ENCODE peak calls at places on chromosomes 1 and 21, in four cellular contexts. E is AG09309; C is omental fat pad; J is CD8-positive, alpha-beta T cell. R is an unnamed sample.
A peak's percentile ranks its signal among the peaks of the same experiment; 100 is the strongest.

GRCh38 chr1:28848408-28848807 is 36.4 kb downstream of the OPRD1 start:
- DNase-seq in E (no peak), J (no peak), C (no peak), R (no peak)

GRCh38 chr1:113849072-113849471 is 22.4 kb downstream of the PTPN22 start:
- DNase-seq in E (peak; percentile 33), C (no peak), J (no peak), R (no peak)

GRCh38 chr1:53477626-53478025 is 18.4 kb downstream of the DMRTB1 start:
- DNase-seq in C (no peak), E (no peak), J (no peak), R (no peak)

GRCh38 chr1:245488346-245489110 is 333.7 kb downstream of the KIF26B start:
- DNase-seq in E (no peak), C (no peak), J (no peak), R (no peak)

GRCh38 chr1:6001992-6002576 is 9.9 kb upstream of the NPHP4 start:
- DNase-seq in J (peak; percentile 69), C (no peak), E (no peak), R (no peak)

GRCh38 chr1:114979278-114979891 is 50.2 kb upstream of the TSHB start:
- DNase-seq in J (peak; percentile 76), C (peak; percentile 69), E (peak; percentile 13), R (no peak)

GRCh38 chr1:225875044-225875822 is 6.9 kb downstream of the TMEM63A start:
- DNase-seq in E (no peak), C (no peak), J (no peak), R (no peak)

GRCh38 chr1:22709891-22710687 is 550 bp upstream of the EPHB2 start:
- DNase-seq in E (peak; percentile 16), C (no peak), J (no peak), R (no peak)

GRCh38 chr1:185787238-185787637 is 53.0 kb downstream of the HMCN1 start:
- DNase-seq in E (no peak), J (no peak), C (no peak), R (no peak)

GRCh38 chr21:28971171-28971570 is 21.5 kb downstream of the LTN1 start:
- DNase-seq in E (no peak), J (no peak), C (no peak), R (no peak)

GRCh38 chr1:203444077-203444683 is 31.4 kb upstream of the PRELP start:
- DNase-seq in J (no peak), E (no peak), C (no peak), R (no peak)
- TF ChIP-seq CTCF in J (no peak), E (no peak), C (no peak), R (no peak)

DNA sequence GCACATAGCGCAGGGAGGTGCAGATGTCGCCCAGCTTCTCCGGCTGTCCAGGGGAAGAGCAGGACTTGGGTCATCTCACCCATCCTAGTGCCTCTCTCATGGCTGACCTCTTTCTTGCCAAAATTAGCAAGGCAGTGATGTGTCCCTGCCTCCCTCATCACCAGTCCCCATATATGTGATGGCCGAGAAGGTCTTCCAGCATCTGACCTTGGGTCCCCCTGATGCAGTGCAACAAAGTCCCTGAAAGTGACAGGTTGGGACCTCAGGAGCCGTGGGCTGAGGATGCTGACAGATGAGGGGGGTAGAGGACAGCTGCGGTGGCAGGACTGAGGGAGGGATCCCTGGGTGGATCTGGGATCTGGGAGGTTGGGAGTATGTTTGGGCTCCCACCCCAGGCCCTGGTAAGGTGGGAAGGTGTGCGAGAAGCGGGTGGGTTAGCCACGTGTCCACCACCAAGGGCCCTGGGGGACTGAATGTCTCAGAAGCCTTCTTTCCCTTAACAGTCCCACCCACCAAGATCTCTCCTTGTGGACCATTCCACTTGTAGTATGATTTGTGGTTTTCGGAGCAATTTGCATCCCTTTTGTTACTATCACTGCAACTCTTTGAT is 109.7 kb downstream of the SYT2 start:
- DNase-seq in C (no peak), E (no peak), J (no peak), R (no peak)
- TF ChIP-seq CTCF in C (no peak), E (no peak), J (no peak), R (peak; percentile 46)

GRCh38 chr1:206878456-206878855 is 13.0 kb downstream of the IL20 start:
- DNase-seq in E (no peak), J (no peak), C (no peak), R (no peak)
- TF ChIP-seq CTCF in E (no peak), J (no peak), C (no peak), R (no peak)

GRCh38 chr1:228272831-228273571 is 65.2 kb downstream of the OBSCN start:
- DNase-seq in C (peak; percentile 9), J (peak; percentile 45), E (no peak), R (peak; percentile 37)
- TF ChIP-seq CTCF in C (no peak), J (no peak), E (no peak), R (no peak)

GRCh38 chr1:24084050-24084449 is 27.9 kb downstream of the MYOM3 start:
- DNase-seq in J (no peak), E (no peak), C (no peak), R (no peak)

GRCh38 chr1:24089027-24089742 is 22.8 kb downstream of the MYOM3 start:
- DNase-seq in C (no peak), J (no peak), E (no peak), R (no peak)

GRCh38 chr1:24085007-24085406 is 26.9 kb downstream of the MYOM3 start:
- DNase-seq in J (no peak), C (no peak), E (no peak), R (no peak)

GRCh38 chr1:24085546-24085945 is 26.4 kb downstream of the MYOM3 start:
- DNase-seq in C (no peak), J (no peak), E (peak; percentile 69), R (no peak)

GRCh38 chr1:24086466-24086865 is 25.5 kb downstream of the MYOM3 start:
- DNase-seq in E (no peak), J (no peak), C (no peak), R (no peak)
- TF ChIP-seq CTCF in E (no peak), J (no peak), C (no peak), R (no peak)

GRCh38 chr1:150235852-150236613 is at the start of gene ANP32E:
- DNase-seq in E (peak; percentile 99), C (peak; percentile 84), J (peak; percentile 94), R (peak; percentile 95)
- TF ChIP-seq CTCF in E (no peak), C (no peak), J (no peak), R (no peak)

DNA sequence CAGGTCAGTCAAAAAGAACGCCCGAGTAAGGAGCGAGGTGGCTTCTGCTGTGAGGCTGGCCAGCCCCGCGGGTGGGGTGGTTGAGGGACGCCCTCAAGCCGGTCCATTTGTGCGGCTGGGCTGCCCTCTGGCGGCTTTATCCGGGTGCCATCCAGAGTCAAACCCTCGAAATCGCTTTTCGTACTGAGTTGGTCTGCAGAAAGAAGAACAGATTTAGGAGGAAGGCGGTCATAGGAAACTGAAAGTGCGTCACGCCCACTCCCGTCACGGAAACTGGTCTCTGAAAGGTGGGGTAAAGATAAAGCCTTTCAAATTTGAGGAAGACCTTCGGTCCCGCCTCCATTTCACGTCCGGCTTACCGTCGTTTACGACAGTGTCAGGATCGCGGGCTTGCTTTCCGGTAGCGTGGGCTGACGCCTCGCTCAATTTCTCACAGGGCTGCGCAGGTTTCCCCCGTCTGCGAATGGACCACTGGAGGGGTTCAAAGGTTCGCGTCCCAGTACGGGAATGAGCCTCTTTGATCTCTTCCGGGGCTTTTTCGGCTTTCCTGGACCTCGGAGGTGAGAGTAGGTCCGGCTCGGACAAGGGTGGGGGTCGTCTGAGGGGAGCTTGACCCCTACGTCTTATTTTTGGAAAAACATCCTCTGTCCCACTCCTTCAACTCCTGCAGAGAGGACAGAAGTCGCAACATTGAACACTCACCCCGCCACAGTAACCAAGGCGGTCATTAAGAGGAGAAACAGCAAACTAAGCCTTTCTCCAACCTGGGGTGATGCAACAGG is at the start of gene HAX1:
- DNase-seq in E (peak; percentile 89), C (peak; percentile 82), J (peak; percentile 94), R (peak; percentile 97)
- TF ChIP-seq CTCF in E (peak; percentile 79), C (peak; percentile 73), J (peak; percentile 75), R (peak; percentile 83)

GRCh38 chr1:153509729-153510354 is 25.9 kb downstream of the S100A6 start:
- DNase-seq in E (no peak), J (peak; percentile 81), C (peak; percentile 32), R (no peak)
- TF ChIP-seq CTCF in E (peak; percentile 78), J (peak; percentile 66), C (no peak), R (peak; percentile 67)

DNA sequence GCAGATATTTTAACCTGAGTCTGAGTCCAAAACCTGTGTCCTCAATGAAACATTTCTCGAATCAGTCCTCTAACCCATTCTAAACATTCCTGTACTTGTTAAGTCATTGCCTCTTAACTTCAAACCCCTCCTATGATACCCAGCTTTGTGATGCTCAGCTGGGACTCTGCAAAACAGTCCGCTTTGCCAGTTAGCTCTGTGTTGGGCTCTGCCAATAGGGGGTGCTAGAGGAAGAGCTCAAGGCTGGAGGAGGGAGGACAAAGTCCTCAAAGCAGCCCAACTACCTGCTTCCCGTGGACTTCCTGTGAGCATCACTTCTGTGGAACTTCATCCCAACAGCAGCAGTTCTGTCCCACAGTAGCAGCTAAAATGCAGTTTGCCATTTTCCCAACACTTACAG is 38.1 kb upstream of the SYT14 start:
- DNase-seq in J (no peak), C (no peak), E (no peak), R (no peak)
- TF ChIP-seq CTCF in J (no peak), C (no peak), E (peak; percentile 44), R (peak; percentile 12)